ENCODE peak calls at places on chromosomes 12 and 14, in four cellular contexts. Z is iris pigment epithelial cell, H is small intestine, Y is neuronal stem cell. F is an unnamed sample.

GRCh38 chr14:57617510-57617909 is 123.9 kb upstream of the CCDC198 start:
- DNase-seq in Z (no peak), H (no peak), Y (peak; percentile 15), F (peak; percentile 17)

GRCh38 chr12:104890463-104891096 is 67.5 kb downstream of the SLC41A2 start:
- DNase-seq in Z (no peak), H (no peak), Y (no peak), F (no peak)

GRCh38 chr14:103141117-103141796 is 18.0 kb downstream of the TNFAIP2 start:
- DNase-seq in Z (peak; percentile 34), H (no peak), Y (no peak), F (peak; percentile 46)

GRCh38 chr12:27534060-27534764 is 10.2 kb downstream of the PPFIBP1 start:
- DNase-seq in Z (no peak), H (no peak), Y (no peak), F (no peak)

GRCh38 chr12:92601680-92602079 is 101.1 kb upstream of the PLEKHG7 start:
- DNase-seq in Z (no peak), H (no peak), Y (no peak), F (no peak)

GRCh38 chr12:127083028-127083949 is 1183.7 kb upstream of the TMEM132C start:
- DNase-seq in Z (peak; percentile 84), H (peak; percentile 85), Y (no peak), F (peak; percentile 72)

GRCh38 chr12:115895247-115895646 is 382.2 kb downstream of the MED13L start:
- DNase-seq in Z (peak; percentile 17), H (no peak), Y (no peak), F (no peak)

GRCh38 chr12:133225527-133225926 is 10.2 kb downstream of the ANHX start:
- DNase-seq in Z (no peak), H (no peak), Y (no peak), F (no peak)

GRCh38 chr12:107668743-107669142 is 16.9 kb upstream of the PWP1 start:
- DNase-seq in Z (no peak), H (no peak), Y (no peak), F (no peak)

GRCh38 chr14:24184104-24184970 is 4.3 kb downstream of the IPO4 start:
- DNase-seq in Z (no peak), H (no peak), Y (no peak), F (no peak)

GRCh38 chr14:61573321-61573720 is 122.0 kb upstream of the HIF1A start:
- DNase-seq in Z (peak; percentile 54), H (no peak), Y (no peak), F (no peak)

GRCh38 chr14:78683206-78683605 is 513.0 kb downstream of the NRXN3 start:
- DNase-seq in Z (no peak), H (no peak), Y (no peak), F (no peak)

GRCh38 chr14:62162998-62163589 is 400.9 kb downstream of the SNAPC1 start:
- DNase-seq in Z (peak; percentile 47), H (peak; percentile 32), Y (peak; percentile 48), F (peak; percentile 64)

GRCh38 chr12:89256060-89256459 is 96.2 kb downstream of the DUSP6 start:
- DNase-seq in Z (no peak), H (no peak), Y (no peak), F (no peak)

GRCh38 chr12:84912191-84913142 is at the start of gene SLC6A15:
- DNase-seq in Z (peak; percentile 97), H (peak; percentile 3), Y (peak; percentile 76), F (peak; percentile 85)

GRCh38 chr14:96117101-96117897 is 78.1 kb downstream of the C14orf132 start:
- DNase-seq in Z (peak; percentile 80), H (no peak), Y (no peak), F (peak; percentile 46)

GRCh38 chr14:49897965-49898364 is 5.1 kb downstream of the ARF6 start:
- DNase-seq in Z (no peak), H (peak; percentile 45), Y (no peak), F (no peak)